ENCODE peak calls at places on chromosomes 3 and 15, in five cellular contexts. One of them, this sample, is unnamed.

GRCh38 chr15:42932833-42933515 is 12.4 kb upstream of the TTBK2 start:
- DNase-seq in cardiac muscle cell: no peak
- DNase-seq in ovary: no peak
- DNase-seq in CD8-positive, alpha-beta T cell: no peak
- DNase-seq in OCI-LY7: no peak
- DNase-seq in this sample: no peak

GRCh38 chr3:6601374-6601773 is 259.5 kb upstream of the GRM7 start:
- DNase-seq in ovary: no peak
- DNase-seq in CD8-positive, alpha-beta T cell: no peak
- DNase-seq in OCI-LY7: no peak
- DNase-seq in cardiac muscle cell: no peak
- DNase-seq in this sample: no peak

GRCh38 chr3:49461443-49462171 is 8.5 kb upstream of the DAG1 start:
- DNase-seq in CD8-positive, alpha-beta T cell: no peak
- DNase-seq in cardiac muscle cell: peak; percentile 50
- DNase-seq in ovary: no peak
- DNase-seq in OCI-LY7: no peak
- DNase-seq in this sample: peak; percentile 50

GRCh38 chr3:157082305-157082981 is 77.5 kb downstream of the CCNL1 start:
- DNase-seq in ovary: no peak
- DNase-seq in cardiac muscle cell: peak; percentile 31
- DNase-seq in CD8-positive, alpha-beta T cell: no peak
- DNase-seq in OCI-LY7: no peak
- DNase-seq in this sample: no peak

GRCh38 chr3:49563040-49563578 is 8.8 kb downstream of the BSN start:
- DNase-seq in cardiac muscle cell: no peak
- DNase-seq in OCI-LY7: no peak
- DNase-seq in CD8-positive, alpha-beta T cell: no peak
- DNase-seq in ovary: no peak
- DNase-seq in this sample: peak; percentile 28

GRCh38 chr15:88982304-88982945 is 69.2 kb upstream of the MFGE8 start:
- DNase-seq in ovary: peak; percentile 26
- DNase-seq in cardiac muscle cell: peak; percentile 96
- DNase-seq in OCI-LY7: peak; percentile 66
- DNase-seq in CD8-positive, alpha-beta T cell: no peak
- DNase-seq in this sample: peak; percentile 50

GRCh38 chr15:99110581-99111320 is 5.9 kb downstream of the SYNM start:
- DNase-seq in CD8-positive, alpha-beta T cell: no peak
- DNase-seq in cardiac muscle cell: peak; percentile 24
- DNase-seq in OCI-LY7: no peak
- DNase-seq in ovary: no peak
- DNase-seq in this sample: no peak

GRCh38 chr15:84828433-84828908 is 11.3 kb downstream of the ALPK3 start:
- DNase-seq in ovary: peak; percentile 68
- DNase-seq in CD8-positive, alpha-beta T cell: no peak
- DNase-seq in cardiac muscle cell: peak; percentile 37
- DNase-seq in OCI-LY7: no peak
- DNase-seq in this sample: peak; percentile 60

GRCh38 chr15:82768414-82769081 is 37.3 kb downstream of the FSD2 start:
- DNase-seq in CD8-positive, alpha-beta T cell: no peak
- DNase-seq in OCI-LY7: no peak
- DNase-seq in cardiac muscle cell: no peak
- DNase-seq in ovary: no peak
- DNase-seq in this sample: no peak

GRCh38 chr3:134357261-134357913 is 16.9 kb downstream of the AMOTL2 start:
- DNase-seq in cardiac muscle cell: no peak
- DNase-seq in OCI-LY7: no peak
- DNase-seq in ovary: peak; percentile 14
- DNase-seq in CD8-positive, alpha-beta T cell: no peak
- DNase-seq in this sample: no peak

GRCh38 chr3:122621112-122621511 is 43.7 kb downstream of the PARP15 start:
- DNase-seq in cardiac muscle cell: no peak
- DNase-seq in OCI-LY7: peak; percentile 57
- DNase-seq in CD8-positive, alpha-beta T cell: no peak
- DNase-seq in ovary: no peak
- DNase-seq in this sample: no peak

GRCh38 chr15:48395532-48396011 is 64.3 kb downstream of the DUT start:
- DNase-seq in CD8-positive, alpha-beta T cell: no peak
- DNase-seq in cardiac muscle cell: no peak
- DNase-seq in ovary: no peak
- DNase-seq in OCI-LY7: no peak
- DNase-seq in this sample: peak; percentile 80

GRCh38 chr3:10366681-10367101 is 45.8 kb upstream of the SEC13 start:
- DNase-seq in ovary: no peak
- DNase-seq in cardiac muscle cell: peak; percentile 97
- DNase-seq in OCI-LY7: no peak
- DNase-seq in CD8-positive, alpha-beta T cell: no peak
- DNase-seq in this sample: no peak

GRCh38 chr15:55799287-55800212 is 56.6 kb upstream of the PRTG start:
- DNase-seq in ovary: no peak
- DNase-seq in cardiac muscle cell: peak; percentile 76
- DNase-seq in CD8-positive, alpha-beta T cell: no peak
- DNase-seq in OCI-LY7: peak; percentile 37
- DNase-seq in this sample: peak; percentile 75

GRCh38 chr3:56366641-56366984 is 101.7 kb downstream of the ERC2 start:
- DNase-seq in cardiac muscle cell: no peak
- DNase-seq in ovary: no peak
- DNase-seq in CD8-positive, alpha-beta T cell: no peak
- DNase-seq in OCI-LY7: no peak
- DNase-seq in this sample: no peak

GRCh38 chr15:56249080-56249479 is 5.4 kb upstream of the RFX7 start:
- DNase-seq in CD8-positive, alpha-beta T cell: no peak
- DNase-seq in cardiac muscle cell: peak; percentile 80
- DNase-seq in OCI-LY7: peak; percentile 37
- DNase-seq in ovary: no peak
- DNase-seq in this sample: no peak

GRCh38 chr3:16382852-16383251 is 117.8 kb downstream of the OXNAD1 start:
- DNase-seq in OCI-LY7: no peak
- DNase-seq in CD8-positive, alpha-beta T cell: no peak
- DNase-seq in ovary: no peak
- DNase-seq in cardiac muscle cell: no peak
- DNase-seq in this sample: no peak

GRCh38 chr15:30033763-30034162 is 49.0 kb upstream of the GOLGA8J start:
- DNase-seq in CD8-positive, alpha-beta T cell: no peak
- DNase-seq in cardiac muscle cell: no peak
- DNase-seq in ovary: no peak
- DNase-seq in OCI-LY7: no peak
- DNase-seq in this sample: no peak

GRCh38 chr15:98567951-98568350 is 80.4 kb upstream of the IGF1R start:
- DNase-seq in CD8-positive, alpha-beta T cell: no peak
- DNase-seq in cardiac muscle cell: peak; percentile 19
- DNase-seq in OCI-LY7: no peak
- DNase-seq in ovary: no peak
- DNase-seq in this sample: no peak

GRCh38 chr3:2099779-2100191 is 1.1 kb downstream of the CNTN4 start:
- DNase-seq in CD8-positive, alpha-beta T cell: no peak
- DNase-seq in OCI-LY7: no peak
- DNase-seq in ovary: no peak
- DNase-seq in cardiac muscle cell: no peak
- DNase-seq in this sample: peak; percentile 19

DNA sequence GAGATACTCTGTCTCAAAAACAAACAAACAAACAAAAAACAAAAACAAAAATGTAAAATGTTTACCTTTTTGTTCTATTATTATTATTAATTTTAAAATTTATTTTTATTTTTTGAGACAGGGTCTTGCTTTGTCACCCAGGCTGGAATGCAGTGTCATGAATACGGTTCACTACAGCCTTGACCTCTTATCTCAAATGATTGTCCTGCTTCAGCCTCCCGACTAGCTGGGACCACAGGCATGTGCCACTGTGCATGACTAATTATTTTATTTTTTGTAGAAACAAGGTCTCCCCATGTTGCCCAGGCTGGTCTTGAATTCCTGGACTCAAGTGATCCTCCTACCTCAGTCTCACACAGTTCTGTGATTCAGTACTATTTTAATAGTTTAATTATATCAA is 5.7 kb upstream of the SLC25A26 start:
- DNase-seq in CD8-positive, alpha-beta T cell: no peak
- DNase-seq in ovary: no peak
- DNase-seq in OCI-LY7: no peak
- DNase-seq in cardiac muscle cell: no peak
- DNase-seq in this sample: no peak
- TF ChIP-seq CTCF in CD8-positive, alpha-beta T cell: no peak
- TF ChIP-seq CTCF in ovary: no peak
- TF ChIP-seq CTCF in OCI-LY7: no peak
- TF ChIP-seq CTCF in cardiac muscle cell: no peak
- TF ChIP-seq CTCF in this sample: no peak

GRCh38 chr3:53252105-53252946 is 3.5 kb downstream of the TKT start:
- DNase-seq in CD8-positive, alpha-beta T cell: no peak
- DNase-seq in OCI-LY7: peak; percentile 47
- DNase-seq in cardiac muscle cell: peak; percentile 50
- DNase-seq in ovary: no peak
- DNase-seq in this sample: no peak

GRCh38 chr3:53250453-53250852 is 5.4 kb downstream of the TKT start:
- DNase-seq in CD8-positive, alpha-beta T cell: no peak
- DNase-seq in cardiac muscle cell: no peak
- DNase-seq in OCI-LY7: no peak
- DNase-seq in ovary: no peak
- DNase-seq in this sample: no peak

GRCh38 chr3:53254190-53254809 is 1.5 kb downstream of the TKT start:
- DNase-seq in OCI-LY7: peak; percentile 35
- DNase-seq in ovary: no peak
- DNase-seq in CD8-positive, alpha-beta T cell: no peak
- DNase-seq in cardiac muscle cell: peak; percentile 29
- DNase-seq in this sample: peak; percentile 35

GRCh38 chr3:53253707-53254106 is 2.1 kb downstream of the TKT start:
- DNase-seq in cardiac muscle cell: no peak
- DNase-seq in OCI-LY7: no peak
- DNase-seq in CD8-positive, alpha-beta T cell: no peak
- DNase-seq in ovary: no peak
- DNase-seq in this sample: no peak

GRCh38 chr3:53250881-53251605 is 4.8 kb downstream of the TKT start:
- DNase-seq in OCI-LY7: no peak
- DNase-seq in ovary: no peak
- DNase-seq in cardiac muscle cell: no peak
- DNase-seq in CD8-positive, alpha-beta T cell: no peak
- DNase-seq in this sample: no peak
- H3K4me3 ChIP-seq in OCI-LY7: peak overlapping the region; percentile 15
- H3K4me3 ChIP-seq in ovary: no peak overlapping the region
- H3K4me3 ChIP-seq in cardiac muscle cell: no peak overlapping the region
- H3K4me3 ChIP-seq in CD8-positive, alpha-beta T cell: no peak overlapping the region
- H3K4me3 ChIP-seq in this sample: no peak overlapping the region

DNA sequence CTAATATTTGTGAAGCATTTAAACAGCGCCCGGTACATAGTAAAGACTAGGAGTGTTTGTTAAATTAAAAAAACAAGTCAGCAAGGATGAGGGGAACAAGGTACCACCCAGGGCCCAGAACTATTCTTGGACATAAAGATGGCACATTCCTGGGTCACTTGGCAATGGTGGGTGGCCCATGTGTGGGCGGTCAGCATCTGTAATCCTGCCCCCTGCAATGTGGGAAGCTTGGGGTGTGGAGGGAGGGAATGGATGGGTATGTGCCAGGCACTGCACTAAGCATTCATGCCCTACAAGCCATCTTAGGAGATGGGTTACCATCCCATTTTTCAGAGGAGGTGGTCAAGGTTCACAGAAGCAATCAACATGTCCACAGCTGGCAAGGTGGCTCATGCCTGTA is 7.3 kb upstream of the C15orf39 start:
- DNase-seq in CD8-positive, alpha-beta T cell: no peak
- DNase-seq in cardiac muscle cell: no peak
- DNase-seq in ovary: no peak
- DNase-seq in OCI-LY7: no peak
- DNase-seq in this sample: no peak
- H3K27ac ChIP-seq in CD8-positive, alpha-beta T cell: no peak overlapping the region
- H3K27ac ChIP-seq in cardiac muscle cell: no peak overlapping the region
- H3K27ac ChIP-seq in ovary: no peak overlapping the region
- H3K27ac ChIP-seq in OCI-LY7: no peak overlapping the region
- H3K27ac ChIP-seq in this sample: no peak overlapping the region

GRCh38 chr3:129611446-129611800 is 4.9 kb upstream of the PLXND1 start:
- DNase-seq in OCI-LY7: no peak
- DNase-seq in ovary: no peak
- DNase-seq in cardiac muscle cell: no peak
- DNase-seq in CD8-positive, alpha-beta T cell: no peak
- DNase-seq in this sample: no peak
- TF ChIP-seq CTCF in OCI-LY7: no peak
- TF ChIP-seq CTCF in ovary: no peak
- TF ChIP-seq CTCF in cardiac muscle cell: no peak
- TF ChIP-seq CTCF in CD8-positive, alpha-beta T cell: no peak
- TF ChIP-seq CTCF in this sample: no peak

GRCh38 chr15:90644946-90645725 is 72.0 kb upstream of the BLM start:
- DNase-seq in cardiac muscle cell: no peak
- DNase-seq in ovary: no peak
- DNase-seq in CD8-positive, alpha-beta T cell: no peak
- DNase-seq in OCI-LY7: no peak
- DNase-seq in this sample: no peak
- H3K4me3 ChIP-seq in cardiac muscle cell: no peak overlapping the region
- H3K4me3 ChIP-seq in ovary: no peak overlapping the region
- H3K4me3 ChIP-seq in CD8-positive, alpha-beta T cell: no peak overlapping the region
- H3K4me3 ChIP-seq in OCI-LY7: no peak overlapping the region
- H3K4me3 ChIP-seq in this sample: no peak overlapping the region

DNA sequence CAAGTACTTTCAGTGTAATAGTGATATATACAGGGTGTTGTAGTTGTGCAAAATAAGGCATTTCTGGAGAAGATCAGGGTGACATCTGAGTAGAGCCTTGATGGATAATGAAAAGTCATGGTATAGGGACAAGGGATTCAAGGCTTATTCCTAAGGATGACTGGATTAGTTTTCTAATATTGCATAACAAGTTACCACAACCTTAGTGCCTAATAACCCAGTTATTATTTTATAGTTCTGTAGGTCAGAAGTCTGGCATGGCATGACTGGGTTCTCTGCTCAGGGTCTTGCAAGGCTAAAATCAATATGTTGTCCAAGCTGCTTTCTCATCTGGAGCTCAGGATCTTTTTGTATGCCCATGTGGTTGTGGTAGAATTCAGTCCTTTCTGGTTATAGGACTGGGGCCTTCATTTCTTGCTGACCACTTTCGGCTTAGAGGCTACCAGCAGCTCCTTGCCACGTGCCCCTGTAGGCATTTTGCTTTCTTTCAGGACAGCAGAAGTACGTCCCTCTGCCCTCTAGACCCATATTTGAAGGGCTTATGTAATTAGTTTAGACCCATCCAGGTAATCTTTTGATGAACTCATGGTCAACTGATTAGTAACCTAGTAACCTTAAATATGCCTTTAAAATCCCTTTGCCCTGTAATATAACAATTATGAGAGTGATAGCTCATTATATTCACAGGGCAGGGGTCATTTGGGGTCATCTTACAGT is 73.2 kb upstream of the LRRFIP2 start:
- DNase-seq in ovary: no peak
- DNase-seq in cardiac muscle cell: no peak
- DNase-seq in OCI-LY7: no peak
- DNase-seq in CD8-positive, alpha-beta T cell: no peak
- DNase-seq in this sample: no peak
- H3K27ac ChIP-seq in ovary: no peak overlapping the region
- H3K27ac ChIP-seq in cardiac muscle cell: no peak overlapping the region
- H3K27ac ChIP-seq in OCI-LY7: no peak overlapping the region
- H3K27ac ChIP-seq in CD8-positive, alpha-beta T cell: no peak overlapping the region
- H3K27ac ChIP-seq in this sample: no peak overlapping the region

This sample was measured in testis.